ENCODE peak calls at places on chromosome 13, in four cellular contexts. Q, H, G and O are unnamed samples.

GRCh38 chr13:40024962-40025714 is 369.7 kb downstream of the COG6 start:
- DNase-seq in Q (no peak), H (no peak), G (no peak), O (no peak)

GRCh38 chr13:99131410-99131809 is 69.2 kb upstream of the UBAC2 start:
- DNase-seq in Q (no peak), H (no peak), G (no peak), O (no peak)

GRCh38 chr13:104805346-104805745 is 1730.1 kb downstream of the EFNB2 start:
- DNase-seq in Q (no peak), H (no peak), G (no peak), O (no peak)

GRCh38 chr13:40179882-40180281 is 486.6 kb downstream of the FOXO1 start:
- DNase-seq in Q (no peak), H (no peak), G (no peak), O (no peak)

GRCh38 chr13:79631260-79631659 is 150.3 kb downstream of the NDFIP2 start:
- DNase-seq in Q (peak), H (no peak), G (no peak), O (no peak)

GRCh38 chr13:102799544-102800144 is 725 bp downstream of the BIVM start:
- DNase-seq in Q (peak), H (peak), G (no peak), O (peak)

GRCh38 chr13:100389617-100390016 is 199.0 kb downstream of the GGACT start:
- DNase-seq in Q (no peak), H (no peak), G (no peak), O (no peak)

GRCh38 chr13:24221007-24221406 is 60.5 kb downstream of the SPATA13 start:
- DNase-seq in Q (no peak), H (no peak), G (no peak), O (no peak)

GRCh38 chr13:95267662-95268369 is 33.4 kb downstream of the ABCC4 start:
- DNase-seq in Q (peak), H (no peak), G (peak), O (no peak)

GRCh38 chr13:99087954-99088491 is 110.2 kb upstream of the DOCK9 start:
- DNase-seq in Q (no peak), H (no peak), G (no peak), O (no peak)

GRCh38 chr13:77574076-77574475 is 38.6 kb downstream of the SCEL start:
- DNase-seq in Q (no peak), H (no peak), G (no peak), O (no peak)

GRCh38 chr13:87810920-87811344 is 139.8 kb downstream of the SLITRK5 start:
- DNase-seq in Q (no peak), H (no peak), G (no peak), O (no peak)

GRCh38 chr13:34608326-34608725 is 333.7 kb upstream of the NBEA start:
- DNase-seq in Q (no peak), H (no peak), G (no peak), O (no peak)

GRCh38 chr13:36131931-36132297 is 732 bp upstream of the DCLK1 start:
- DNase-seq in Q (peak), H (peak), G (no peak), O (no peak)

GRCh38 chr13:52195052-52195837 is 35.8 kb upstream of the NEK3 start:
- DNase-seq in Q (peak), H (no peak), G (peak), O (peak)

GRCh38 chr13:32165791-32166190 is 134.2 kb downstream of the FRY start:
- DNase-seq in Q (no peak), H (no peak), G (no peak), O (no peak)

GRCh38 chr13:29369060-29369743 is 226.3 kb downstream of the SLC7A1 start:
- DNase-seq in Q (peak), H (no peak), G (no peak), O (no peak)

GRCh38 chr13:113669231-113669870 is 2.3 kb downstream of the GRK1 start:
- DNase-seq in Q (no peak), H (no peak), G (no peak), O (no peak)

GRCh38 chr13:39263033-39263432 is 224.8 kb downstream of the NHLRC3 start:
- DNase-seq in Q (peak), H (peak), G (no peak), O (no peak)

GRCh38 chr13:99721606-99722384 is 220.5 kb downstream of the TM9SF2 start:
- DNase-seq in Q (no peak), H (no peak), G (no peak), O (no peak)

GRCh38 chr13:35470671-35471465 is 5.6 kb downstream of the MAB21L1 start:
- DNase-seq in Q (peak), H (no peak), G (no peak), O (peak)

GRCh38 chr13:89361909-89362308 is 1690.7 kb downstream of the SLITRK5 start:
- DNase-seq in Q (peak), H (no peak), G (no peak), O (no peak)

GRCh38 chr13:46197299-46197975 is 14.3 kb upstream of the LRRC63 start:
- DNase-seq in Q (peak), H (no peak), G (no peak), O (no peak)